ENCODE peak calls at places on chromosomes 5 and 9, in four cellular contexts. One of them, this sample, is unnamed.

GRCh38 chr9:79807966-79808365 is 236.2 kb downstream of the TLE4 start:
- DNase-seq in fibroblast of mammary gland: no peak
- DNase-seq in GM10248: no peak
- DNase-seq in heart left ventricle: no peak
- DNase-seq in this sample: no peak

GRCh38 chr9:89442981-89443817 is 54.7 kb downstream of the SEMA4D start:
- DNase-seq in fibroblast of mammary gland: peak
- DNase-seq in GM10248: peak
- DNase-seq in heart left ventricle: no peak
- DNase-seq in this sample: peak

GRCh38 chr5:56080375-56081052 is 85.8 kb upstream of the IL6ST start:
- DNase-seq in fibroblast of mammary gland: no peak
- DNase-seq in GM10248: no peak
- DNase-seq in heart left ventricle: no peak
- DNase-seq in this sample: no peak

GRCh38 chr5:128498844-128499455 is 39.1 kb downstream of the FBN2 start:
- DNase-seq in fibroblast of mammary gland: peak
- DNase-seq in GM10248: peak
- DNase-seq in heart left ventricle: no peak
- DNase-seq in this sample: peak

GRCh38 chr9:91562412-91562811 is 138.8 kb upstream of the NFIL3 start:
- DNase-seq in fibroblast of mammary gland: no peak
- DNase-seq in GM10248: no peak
- DNase-seq in heart left ventricle: no peak
- DNase-seq in this sample: no peak

GRCh38 chr9:21994526-21994995 is at the start of gene CDKN2B-AS1:
- DNase-seq in fibroblast of mammary gland: peak
- DNase-seq in GM10248: peak
- DNase-seq in heart left ventricle: no peak
- DNase-seq in this sample: no peak

GRCh38 chr5:125372694-125373621 is 626.5 kb upstream of the ZNF608 start:
- DNase-seq in fibroblast of mammary gland: peak
- DNase-seq in GM10248: no peak
- DNase-seq in heart left ventricle: no peak
- DNase-seq in this sample: no peak

GRCh38 chr9:89234186-89234585 is 55.6 kb upstream of the SHC3 start:
- DNase-seq in fibroblast of mammary gland: no peak
- DNase-seq in GM10248: no peak
- DNase-seq in heart left ventricle: no peak
- DNase-seq in this sample: no peak

GRCh38 chr5:56951131-56951945 is 585 bp downstream of the MIER3 start:
- DNase-seq in fibroblast of mammary gland: no peak
- DNase-seq in GM10248: peak
- DNase-seq in heart left ventricle: peak
- DNase-seq in this sample: peak

GRCh38 chr9:32398207-32398606 is 13.8 kb downstream of the ACO1 start:
- DNase-seq in fibroblast of mammary gland: peak
- DNase-seq in GM10248: no peak
- DNase-seq in heart left ventricle: no peak
- DNase-seq in this sample: peak

GRCh38 chr5:8993031-8993430 is 552.8 kb downstream of the SEMA5A start:
- DNase-seq in fibroblast of mammary gland: peak
- DNase-seq in GM10248: no peak
- DNase-seq in heart left ventricle: no peak
- DNase-seq in this sample: peak

GRCh38 chr5:14011089-14012004 is 66.9 kb upstream of the DNAH5 start:
- DNase-seq in fibroblast of mammary gland: peak
- DNase-seq in GM10248: peak
- DNase-seq in heart left ventricle: peak
- DNase-seq in this sample: peak

GRCh38 chr9:137429974-137430722 is 7.0 kb downstream of the NOXA1 start:
- DNase-seq in fibroblast of mammary gland: no peak
- DNase-seq in GM10248: peak
- DNase-seq in heart left ventricle: no peak
- DNase-seq in this sample: no peak

GRCh38 chr9:137428841-137429545 is 5.8 kb downstream of the NOXA1 start:
- DNase-seq in fibroblast of mammary gland: no peak
- DNase-seq in GM10248: no peak
- DNase-seq in heart left ventricle: no peak
- DNase-seq in this sample: no peak

GRCh38 chr9:137427454-137428310 is 4.5 kb downstream of the NOXA1 start:
- DNase-seq in fibroblast of mammary gland: no peak
- DNase-seq in GM10248: no peak
- DNase-seq in heart left ventricle: no peak
- DNase-seq in this sample: no peak

GRCh38 chr9:137429546-137429890 is 6.3 kb downstream of the NOXA1 start:
- DNase-seq in fibroblast of mammary gland: no peak
- DNase-seq in GM10248: no peak
- DNase-seq in heart left ventricle: no peak
- DNase-seq in this sample: no peak

GRCh38 chr9:137428311-137428630 is 5.1 kb downstream of the NOXA1 start:
- DNase-seq in fibroblast of mammary gland: no peak
- DNase-seq in GM10248: no peak
- DNase-seq in heart left ventricle: no peak
- DNase-seq in this sample: no peak
- TF ChIP-seq CTCF in fibroblast of mammary gland: no peak
- TF ChIP-seq CTCF in GM10248: no peak
- TF ChIP-seq CTCF in heart left ventricle: no peak
- TF ChIP-seq CTCF in this sample: no peak

GRCh38 chr9:98673681-98674080 is 35.1 kb downstream of the GABBR2 start:
- DNase-seq in fibroblast of mammary gland: no peak
- DNase-seq in GM10248: no peak
- DNase-seq in heart left ventricle: no peak
- DNase-seq in this sample: no peak

GRCh38 chr9:98678244-98678842 is 30.4 kb downstream of the GABBR2 start:
- DNase-seq in fibroblast of mammary gland: peak
- DNase-seq in GM10248: no peak
- DNase-seq in heart left ventricle: no peak
- DNase-seq in this sample: peak
- TF ChIP-seq CTCF in fibroblast of mammary gland: peak
- TF ChIP-seq CTCF in GM10248: peak
- TF ChIP-seq CTCF in heart left ventricle: no peak
- TF ChIP-seq CTCF in this sample: peak

GRCh38 chr9:132670816-132671371 is 630 bp downstream of the GTF3C4 start:
- DNase-seq in fibroblast of mammary gland: peak
- DNase-seq in GM10248: peak
- DNase-seq in heart left ventricle: no peak
- DNase-seq in this sample: peak

GRCh38 chr9:132672413-132672690 is 2.1 kb downstream of the GTF3C4 start:
- DNase-seq in fibroblast of mammary gland: peak
- DNase-seq in GM10248: no peak
- DNase-seq in heart left ventricle: no peak
- DNase-seq in this sample: no peak

GRCh38 chr9:132674485-132674884 is 4.2 kb downstream of the GTF3C4 start:
- DNase-seq in fibroblast of mammary gland: no peak
- DNase-seq in GM10248: no peak
- DNase-seq in heart left ventricle: no peak
- DNase-seq in this sample: no peak

GRCh38 chr9:132671620-132672412 is 1.6 kb downstream of the GTF3C4 start:
- DNase-seq in fibroblast of mammary gland: peak
- DNase-seq in GM10248: no peak
- DNase-seq in heart left ventricle: no peak
- DNase-seq in this sample: peak

DNA sequence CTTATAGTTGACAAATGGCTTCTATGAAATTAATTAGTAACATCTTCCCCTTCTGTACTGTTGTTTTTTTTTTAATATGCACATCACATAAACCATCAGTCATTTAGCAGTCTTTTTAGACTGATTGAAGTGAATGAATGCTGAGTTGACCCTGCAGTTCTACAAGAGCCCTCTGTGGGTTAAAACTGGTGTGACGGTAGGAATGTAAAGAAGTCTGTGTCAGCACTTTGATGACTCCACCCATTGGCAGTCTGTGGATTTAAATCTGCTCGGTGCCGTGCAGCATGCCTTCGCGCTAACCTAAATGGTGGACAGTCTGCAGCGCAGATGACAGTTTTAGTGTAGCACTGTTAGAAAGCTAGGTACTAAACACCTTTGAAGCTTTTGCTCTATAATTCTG is 3.1 kb downstream of the GTF3C4 start:
- DNase-seq in fibroblast of mammary gland: peak
- DNase-seq in GM10248: no peak
- DNase-seq in heart left ventricle: no peak
- DNase-seq in this sample: peak
- TF ChIP-seq CTCF in fibroblast of mammary gland: peak
- TF ChIP-seq CTCF in GM10248: no peak
- TF ChIP-seq CTCF in heart left ventricle: no peak
- TF ChIP-seq CTCF in this sample: peak

GRCh38 chr9:124695280-124695890 is 75.7 kb downstream of the NR6A1 start:
- DNase-seq in fibroblast of mammary gland: no peak
- DNase-seq in GM10248: no peak
- DNase-seq in heart left ventricle: no peak
- DNase-seq in this sample: no peak
- TF ChIP-seq CTCF in fibroblast of mammary gland: no peak
- TF ChIP-seq CTCF in GM10248: no peak
- TF ChIP-seq CTCF in heart left ventricle: no peak
- TF ChIP-seq CTCF in this sample: no peak

DNA sequence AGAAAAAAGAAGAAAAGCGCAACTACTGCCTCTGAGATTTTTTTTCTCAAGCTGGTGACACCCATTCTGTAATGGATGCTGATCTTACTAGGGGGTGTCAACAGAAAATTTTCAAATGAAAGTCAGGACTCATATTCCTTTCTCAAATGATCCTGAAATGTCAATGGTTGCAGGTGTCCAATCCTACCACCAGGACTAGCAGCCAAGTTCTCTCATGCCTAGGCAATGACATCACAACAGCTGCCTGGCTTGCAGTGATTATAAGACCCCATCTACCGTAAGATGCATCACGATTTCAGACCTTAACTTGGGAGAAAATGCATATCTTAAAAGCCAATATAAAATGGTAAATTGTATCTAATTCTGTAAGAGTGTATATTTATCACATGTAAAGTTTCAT is 104.6 kb downstream of the DENND1A start:
- DNase-seq in fibroblast of mammary gland: peak
- DNase-seq in GM10248: no peak
- DNase-seq in heart left ventricle: no peak
- DNase-seq in this sample: peak
- TF ChIP-seq CTCF in fibroblast of mammary gland: peak
- TF ChIP-seq CTCF in GM10248: no peak
- TF ChIP-seq CTCF in heart left ventricle: no peak
- TF ChIP-seq CTCF in this sample: no peak

GRCh38 chr9:121498487-121499176 is 1.0 kb downstream of the GGTA1 start:
- DNase-seq in fibroblast of mammary gland: peak
- DNase-seq in GM10248: no peak
- DNase-seq in heart left ventricle: peak
- DNase-seq in this sample: peak
- TF ChIP-seq CTCF in fibroblast of mammary gland: no peak
- TF ChIP-seq CTCF in GM10248: no peak
- TF ChIP-seq CTCF in heart left ventricle: peak
- TF ChIP-seq CTCF in this sample: no peak

GRCh38 chr9:29798599-29798998 is 2225.3 kb upstream of the C9orf72 start:
- DNase-seq in fibroblast of mammary gland: no peak
- DNase-seq in GM10248: no peak
- DNase-seq in heart left ventricle: no peak
- DNase-seq in this sample: no peak
- TF ChIP-seq CTCF in fibroblast of mammary gland: no peak
- TF ChIP-seq CTCF in GM10248: no peak
- TF ChIP-seq CTCF in heart left ventricle: no peak
- TF ChIP-seq CTCF in this sample: no peak

GRCh38 chr5:18113724-18114123 is 479.5 kb downstream of the TAF11L14 start:
- DNase-seq in fibroblast of mammary gland: peak
- DNase-seq in GM10248: no peak
- DNase-seq in heart left ventricle: no peak
- DNase-seq in this sample: peak
- TF ChIP-seq CTCF in fibroblast of mammary gland: no peak
- TF ChIP-seq CTCF in GM10248: peak
- TF ChIP-seq CTCF in heart left ventricle: no peak
- TF ChIP-seq CTCF in this sample: peak

DNA sequence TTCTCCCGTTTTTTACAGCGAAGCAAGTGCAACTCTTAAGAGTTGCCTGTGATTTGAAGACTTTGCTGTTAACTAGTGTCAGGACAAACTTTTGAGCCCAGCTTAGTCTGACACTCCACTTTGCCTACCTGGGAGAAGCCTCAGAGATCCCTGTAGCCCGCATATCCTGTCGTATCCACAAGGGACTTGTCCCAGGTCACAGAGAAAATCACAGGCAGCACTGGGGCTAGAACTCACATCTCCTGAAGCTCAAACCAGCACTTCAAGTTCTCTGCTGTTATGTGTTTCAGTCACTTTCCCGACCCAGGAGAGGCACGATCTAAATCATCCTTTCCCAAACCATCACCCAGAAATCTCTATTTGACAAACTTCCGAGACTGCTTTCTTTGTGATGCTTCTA is 584.5 kb downstream of the ACTL7B start:
- DNase-seq in fibroblast of mammary gland: no peak
- DNase-seq in GM10248: no peak
- DNase-seq in heart left ventricle: no peak
- DNase-seq in this sample: no peak
- TF ChIP-seq CTCF in fibroblast of mammary gland: no peak
- TF ChIP-seq CTCF in GM10248: no peak
- TF ChIP-seq CTCF in heart left ventricle: no peak
- TF ChIP-seq CTCF in this sample: no peak

GRCh38 chr9:97307091-97307490 is 368 bp upstream of the CCDC180 start:
- DNase-seq in fibroblast of mammary gland: peak
- DNase-seq in GM10248: peak
- DNase-seq in heart left ventricle: peak
- DNase-seq in this sample: no peak
- TF ChIP-seq CTCF in fibroblast of mammary gland: peak
- TF ChIP-seq CTCF in GM10248: no peak
- TF ChIP-seq CTCF in heart left ventricle: peak
- TF ChIP-seq CTCF in this sample: no peak

This sample was measured in MCF 10A.